ENCODE peak calls at places on chromosomes 13 and 19, in seven cellular contexts. O is Calu3, E is progenitor cell of endocrine pancreas, K is pancreas, Y is LNCaP clone FGC, B is H9, Z is neural progenitor cell. D is an unnamed sample.

GRCh38 chr13:38366954-38367645 is 17.4 kb downstream of the UFM1 start:
- DNase-seq in O (no peak), E (no peak), K (no peak), Y (no peak), B (no peak), Z (no peak), D (no peak)

GRCh38 chr19:28242317-28242927 is 970.5 kb downstream of the UQCRFS1 start:
- DNase-seq in O (peak), E (no peak), K (no peak), Y (no peak), B (peak), Z (peak), D (peak)

GRCh38 chr19:40365613-40366401 is 17.3 kb downstream of the PLD3 start:
- DNase-seq in O (no peak), E (peak), K (peak), Y (no peak), B (peak), Z (peak), D (peak)

GRCh38 chr13:98411617-98412310 is 165.1 kb downstream of the STK24 start:
- DNase-seq in O (no peak), E (no peak), K (no peak), Y (no peak), B (no peak), Z (no peak), D (no peak)

GRCh38 chr13:108276060-108276459 is 6.5 kb downstream of the TNFSF13B start:
- DNase-seq in O (no peak), E (no peak), K (no peak), Y (no peak), B (no peak), Z (no peak), D (no peak)

GRCh38 chr19:48913114-48913513 is 13.0 kb downstream of the NUCB1 start:
- DNase-seq in O (no peak), E (no peak), K (no peak), Y (no peak), B (no peak), Z (peak), D (peak)

GRCh38 chr19:40357655-40358054 is 9.2 kb downstream of the PLD3 start:
- DNase-seq in O (no peak), E (no peak), K (no peak), Y (no peak), B (no peak), Z (no peak), D (no peak)

GRCh38 chr13:53782400-53783030 is 753.9 kb downstream of the OLFM4 start:
- DNase-seq in O (peak), E (peak), K (no peak), Y (peak), B (peak), Z (peak), D (peak)

GRCh38 chr13:98273067-98273823 is 96.2 kb upstream of the RNF113B start:
- DNase-seq in O (no peak), E (no peak), K (no peak), Y (no peak), B (no peak), Z (no peak), D (no peak)

GRCh38 chr19:35843676-35844481 is 8.4 kb downstream of the NPHS1 start:
- DNase-seq in O (no peak), E (no peak), K (peak), Y (no peak), B (peak), Z (peak), D (peak)

GRCh38 chr19:11405846-11406643 is 13.1 kb downstream of the RGL3 start:
- DNase-seq in O (no peak), E (no peak), K (no peak), Y (no peak), B (peak), Z (peak), D (peak)
- TF ChIP-seq CTCF in O (no peak), E (no peak), K (no peak), Y (no peak), B (peak), Z (peak), D (no peak)

DNA sequence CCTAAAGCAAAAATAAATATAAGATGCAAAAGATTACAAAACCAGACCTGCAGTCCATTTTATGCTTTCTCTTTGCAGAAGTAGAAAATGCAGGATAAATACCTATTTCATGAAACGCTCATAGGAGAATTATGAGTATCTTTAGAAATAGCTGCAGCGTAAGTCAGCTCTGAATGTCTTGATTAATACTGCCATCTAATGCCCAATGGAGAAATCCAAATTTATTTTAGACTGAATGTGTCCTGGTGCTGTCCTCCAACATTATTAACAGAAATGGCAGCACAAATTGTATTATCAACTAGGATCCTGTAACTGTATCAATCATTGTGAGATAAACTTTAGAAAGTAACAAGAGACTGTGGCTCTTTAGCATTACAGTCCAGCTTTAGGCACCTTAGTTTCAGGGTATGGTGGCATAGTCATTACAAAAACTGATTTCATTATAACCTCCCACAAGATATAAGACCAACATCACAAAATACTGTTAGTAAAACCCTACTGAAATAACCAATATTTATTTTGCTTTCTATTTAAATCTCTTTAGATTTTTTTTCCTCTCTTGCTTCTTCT is 162.1 kb upstream of the MIR17HG start:
- DNase-seq in O (no peak), E (no peak), K (no peak), Y (no peak), B (no peak), Z (peak), D (no peak)
- TF ChIP-seq CTCF in O (no peak), E (peak), K (no peak), Y (peak), B (peak), Z (peak), D (no peak)

GRCh38 chr19:56837492-56837891 is 3.0 kb downstream of the PEG3 start:
- DNase-seq in O (no peak), E (no peak), K (peak), Y (peak), B (no peak), Z (no peak), D (peak)
- TF ChIP-seq CTCF in O (no peak), E (no peak), K (peak), Y (peak), B (no peak), Z (no peak), D (no peak)

GRCh38 chr13:31860002-31860401 is 120.7 kb downstream of the RXFP2 start:
- DNase-seq in O (no peak), E (no peak), K (no peak), Y (no peak), B (no peak), Z (no peak), D (no peak)

GRCh38 chr13:31867709-31868108 is 128.4 kb downstream of the RXFP2 start:
- DNase-seq in O (no peak), E (no peak), K (no peak), Y (no peak), B (no peak), Z (no peak), D (no peak)

GRCh38 chr13:31866099-31866498 is 126.8 kb downstream of the RXFP2 start:
- DNase-seq in O (no peak), E (no peak), K (no peak), Y (no peak), B (no peak), Z (no peak), D (no peak)

GRCh38 chr13:31862828-31863227 is 123.5 kb downstream of the RXFP2 start:
- DNase-seq in O (no peak), E (no peak), K (no peak), Y (no peak), B (no peak), Z (no peak), D (no peak)

GRCh38 chr13:31864307-31864706 is 125.0 kb downstream of the RXFP2 start:
- DNase-seq in O (no peak), E (no peak), K (no peak), Y (no peak), B (no peak), Z (no peak), D (no peak)
- TF ChIP-seq CTCF in O (no peak), E (no peak), K (no peak), Y (no peak), B (no peak), Z (no peak), D (no peak)

DNA sequence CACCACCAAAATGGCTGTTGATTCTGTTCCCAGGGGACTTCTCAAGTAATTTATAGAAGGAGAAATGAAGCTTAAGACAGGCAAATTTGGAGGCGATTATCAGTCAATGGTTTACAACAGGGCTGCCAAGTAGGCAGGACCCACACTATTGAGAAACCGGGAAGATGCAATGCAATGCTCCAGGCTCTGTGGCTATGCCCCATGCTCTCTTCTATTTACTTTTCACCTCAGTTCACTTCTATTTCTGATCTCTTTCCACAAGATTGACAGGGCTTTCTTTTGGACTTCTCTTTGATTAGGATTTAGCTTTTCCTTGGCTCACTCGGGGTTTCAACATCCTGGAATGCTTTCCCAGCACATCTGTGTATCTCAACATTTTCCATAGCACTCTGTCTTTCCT is 12.7 kb upstream of the RCBTB2 start:
- DNase-seq in O (no peak), E (no peak), K (no peak), Y (no peak), B (no peak), Z (no peak), D (no peak)
- TF ChIP-seq CTCF in O (no peak), E (no peak), K (no peak), Y (no peak), B (no peak), Z (no peak), D (no peak)

GRCh38 chr19:55866521-55866920 is 30.2 kb downstream of the NLRP4 start:
- DNase-seq in O (no peak), E (no peak), K (no peak), Y (no peak), B (no peak), Z (no peak), D (no peak)

GRCh38 chr19:55870736-55871135 is 34.4 kb downstream of the NLRP4 start:
- DNase-seq in O (no peak), E (no peak), K (no peak), Y (no peak), B (no peak), Z (no peak), D (no peak)

DNA sequence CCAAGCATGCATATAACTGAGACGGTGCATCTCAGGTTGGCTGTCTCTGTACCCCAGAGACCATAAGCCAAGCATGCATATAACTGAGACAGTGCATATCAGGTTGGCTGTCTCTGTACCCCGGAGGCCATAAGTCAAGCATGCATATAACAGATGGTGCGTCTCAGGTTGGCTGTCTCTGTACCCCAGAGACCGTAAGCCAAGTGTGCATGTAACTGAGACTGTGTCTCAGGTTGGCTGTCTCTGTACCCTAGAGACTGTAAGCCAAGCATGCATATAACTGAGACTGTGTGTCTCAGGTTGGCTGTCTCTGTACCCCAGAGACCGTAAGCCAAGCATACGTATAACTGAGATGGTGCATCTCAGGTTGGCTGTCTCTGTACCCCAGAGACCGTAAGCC is 30.8 kb downstream of the NLRP4 start:
- DNase-seq in O (no peak), E (no peak), K (no peak), Y (no peak), B (no peak), Z (no peak), D (no peak)
- TF ChIP-seq CTCF in O (no peak), E (no peak), K (no peak), Y (no peak), B (no peak), Z (no peak), D (no peak)

DNA sequence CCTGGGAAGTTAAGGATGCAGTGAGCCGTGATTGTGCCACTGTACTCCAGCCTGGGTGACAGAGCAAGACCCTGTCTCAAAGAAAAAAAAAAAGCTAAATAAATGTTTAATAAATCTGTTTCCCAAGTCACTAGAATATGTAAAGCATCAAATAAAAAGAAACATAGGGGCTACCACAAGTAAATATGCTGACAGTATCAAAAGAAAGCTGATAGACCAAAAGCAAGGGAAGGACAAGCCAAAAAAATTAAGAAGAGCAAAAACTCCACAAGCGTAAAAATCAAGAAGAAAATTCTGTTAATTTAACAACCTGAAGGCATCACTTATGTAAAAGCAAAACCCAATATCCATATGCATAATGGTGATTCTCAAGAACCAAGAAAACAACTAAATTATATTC is 9.7 kb downstream of the KPNA3 start:
- DNase-seq in O (no peak), E (no peak), K (no peak), Y (no peak), B (no peak), Z (no peak), D (no peak)
- TF ChIP-seq CTCF in O (no peak), E (no peak), K (no peak), Y (no peak), B (no peak), Z (no peak), D (no peak)

GRCh38 chr13:73914119-73914518 is 220.1 kb downstream of the KLF12 start:
- DNase-seq in O (no peak), E (no peak), K (no peak), Y (no peak), B (no peak), Z (no peak), D (no peak)
- TF ChIP-seq CTCF in O (no peak), E (no peak), K (no peak), Y (no peak), B (no peak), Z (no peak), D (no peak)

D was measured in activated CD8-positive, alpha-beta T cell treated with anti-CD3 and anti-CD28 coated beads for 36 hours.